ENCODE peak calls at places on chromosome 20, in ten cellular contexts. One of them, this sample, is unnamed.

GRCh38 chr20:14189794-14190402 is 147.5 kb downstream of the FLRT3 start:
- DNase-seq in ELR: peak
- DNase-seq in aorta: no peak
- DNase-seq in adrenal gland: no peak
- DNase-seq in mucosa of gallbladder: peak
- DNase-seq in dorsolateral prefrontal cortex: no peak
- DNase-seq in Peyer's patch: no peak
- DNase-seq in non-pigmented ciliary epithelial cell: no peak
- DNase-seq in GM23248: peak
- DNase-seq in T-helper 1 cell: no peak
- DNase-seq in this sample: no peak

GRCh38 chr20:50980071-50980681 is 21.6 kb downstream of the MOCS3 start:
- DNase-seq in Peyer's patch: no peak
- DNase-seq in mucosa of gallbladder: no peak
- DNase-seq in non-pigmented ciliary epithelial cell: peak
- DNase-seq in aorta: peak
- DNase-seq in ELR: peak
- DNase-seq in T-helper 1 cell: no peak
- DNase-seq in GM23248: peak
- DNase-seq in adrenal gland: peak
- DNase-seq in dorsolateral prefrontal cortex: no peak
- DNase-seq in this sample: peak

GRCh38 chr20:62451970-62452369 is 23.8 kb downstream of the GATA5 start:
- DNase-seq in GM23248: no peak
- DNase-seq in T-helper 1 cell: no peak
- DNase-seq in mucosa of gallbladder: no peak
- DNase-seq in adrenal gland: no peak
- DNase-seq in ELR: no peak
- DNase-seq in non-pigmented ciliary epithelial cell: no peak
- DNase-seq in aorta: no peak
- DNase-seq in Peyer's patch: no peak
- DNase-seq in dorsolateral prefrontal cortex: no peak
- DNase-seq in this sample: no peak

GRCh38 chr20:766906-767305 is 1.4 kb downstream of the SLC52A3 start:
- DNase-seq in T-helper 1 cell: no peak
- DNase-seq in aorta: no peak
- DNase-seq in Peyer's patch: no peak
- DNase-seq in non-pigmented ciliary epithelial cell: no peak
- DNase-seq in mucosa of gallbladder: no peak
- DNase-seq in adrenal gland: no peak
- DNase-seq in dorsolateral prefrontal cortex: no peak
- DNase-seq in ELR: no peak
- DNase-seq in GM23248: no peak
- DNase-seq in this sample: no peak

GRCh38 chr20:41470362-41471095 is 103.9 kb upstream of the EMILIN3 start:
- DNase-seq in GM23248: no peak
- DNase-seq in T-helper 1 cell: no peak
- DNase-seq in non-pigmented ciliary epithelial cell: no peak
- DNase-seq in mucosa of gallbladder: no peak
- DNase-seq in adrenal gland: no peak
- DNase-seq in ELR: no peak
- DNase-seq in aorta: no peak
- DNase-seq in Peyer's patch: no peak
- DNase-seq in dorsolateral prefrontal cortex: no peak
- DNase-seq in this sample: no peak

GRCh38 chr20:2602046-2602735 is 50.2 kb upstream of the NOP56 start:
- DNase-seq in aorta: no peak
- DNase-seq in ELR: no peak
- DNase-seq in non-pigmented ciliary epithelial cell: no peak
- DNase-seq in T-helper 1 cell: no peak
- DNase-seq in Peyer's patch: no peak
- DNase-seq in GM23248: no peak
- DNase-seq in mucosa of gallbladder: no peak
- DNase-seq in dorsolateral prefrontal cortex: no peak
- DNase-seq in adrenal gland: no peak
- DNase-seq in this sample: no peak

GRCh38 chr20:63253438-63254236 is 626 bp downstream of the NKAIN4 start:
- DNase-seq in GM23248: peak
- DNase-seq in mucosa of gallbladder: no peak
- DNase-seq in adrenal gland: no peak
- DNase-seq in T-helper 1 cell: no peak
- DNase-seq in ELR: no peak
- DNase-seq in aorta: no peak
- DNase-seq in Peyer's patch: no peak
- DNase-seq in non-pigmented ciliary epithelial cell: no peak
- DNase-seq in dorsolateral prefrontal cortex: no peak
- DNase-seq in this sample: no peak

GRCh38 chr20:1764136-1765033 is 106.8 kb upstream of the SIRPG start:
- DNase-seq in ELR: peak
- DNase-seq in adrenal gland: peak
- DNase-seq in dorsolateral prefrontal cortex: peak
- DNase-seq in GM23248: peak
- DNase-seq in mucosa of gallbladder: peak
- DNase-seq in non-pigmented ciliary epithelial cell: peak
- DNase-seq in Peyer's patch: peak
- DNase-seq in T-helper 1 cell: no peak
- DNase-seq in aorta: peak
- DNase-seq in this sample: peak

GRCh38 chr20:17625246-17626051 is 55.6 kb downstream of the DSTN start:
- DNase-seq in aorta: no peak
- DNase-seq in mucosa of gallbladder: no peak
- DNase-seq in adrenal gland: no peak
- DNase-seq in T-helper 1 cell: no peak
- DNase-seq in non-pigmented ciliary epithelial cell: no peak
- DNase-seq in dorsolateral prefrontal cortex: no peak
- DNase-seq in GM23248: no peak
- DNase-seq in Peyer's patch: peak
- DNase-seq in ELR: no peak
- DNase-seq in this sample: no peak

GRCh38 chr20:32563311-32564272 is 21.5 kb downstream of the NOL4L start:
- DNase-seq in ELR: no peak
- DNase-seq in dorsolateral prefrontal cortex: no peak
- DNase-seq in mucosa of gallbladder: no peak
- DNase-seq in T-helper 1 cell: no peak
- DNase-seq in aorta: no peak
- DNase-seq in GM23248: no peak
- DNase-seq in adrenal gland: no peak
- DNase-seq in non-pigmented ciliary epithelial cell: no peak
- DNase-seq in Peyer's patch: no peak
- DNase-seq in this sample: no peak

GRCh38 chr20:45016089-45016641 is 49.9 kb downstream of the STK4 start:
- DNase-seq in ELR: no peak
- DNase-seq in Peyer's patch: no peak
- DNase-seq in GM23248: peak
- DNase-seq in dorsolateral prefrontal cortex: no peak
- DNase-seq in aorta: no peak
- DNase-seq in mucosa of gallbladder: no peak
- DNase-seq in adrenal gland: no peak
- DNase-seq in non-pigmented ciliary epithelial cell: no peak
- DNase-seq in T-helper 1 cell: no peak
- DNase-seq in this sample: no peak

GRCh38 chr20:51227744-51228143 is 204.8 kb upstream of the KCNG1 start:
- DNase-seq in GM23248: no peak
- DNase-seq in dorsolateral prefrontal cortex: no peak
- DNase-seq in aorta: no peak
- DNase-seq in T-helper 1 cell: no peak
- DNase-seq in ELR: no peak
- DNase-seq in non-pigmented ciliary epithelial cell: no peak
- DNase-seq in mucosa of gallbladder: no peak
- DNase-seq in Peyer's patch: no peak
- DNase-seq in adrenal gland: no peak
- DNase-seq in this sample: no peak

GRCh38 chr20:3900187-3900604 is 11.0 kb downstream of the PANK2 start:
- DNase-seq in aorta: no peak
- DNase-seq in GM23248: peak
- DNase-seq in adrenal gland: no peak
- DNase-seq in Peyer's patch: no peak
- DNase-seq in mucosa of gallbladder: no peak
- DNase-seq in ELR: no peak
- DNase-seq in non-pigmented ciliary epithelial cell: no peak
- DNase-seq in dorsolateral prefrontal cortex: no peak
- DNase-seq in T-helper 1 cell: no peak
- DNase-seq in this sample: no peak

GRCh38 chr20:36644032-36644712 is 1.8 kb downstream of the SLA2 start:
- DNase-seq in ELR: no peak
- DNase-seq in adrenal gland: no peak
- DNase-seq in non-pigmented ciliary epithelial cell: no peak
- DNase-seq in aorta: no peak
- DNase-seq in mucosa of gallbladder: no peak
- DNase-seq in T-helper 1 cell: peak
- DNase-seq in GM23248: no peak
- DNase-seq in Peyer's patch: no peak
- DNase-seq in dorsolateral prefrontal cortex: no peak
- DNase-seq in this sample: no peak

GRCh38 chr20:62982124-62983075 is 24.4 kb downstream of the BHLHE23 start:
- DNase-seq in ELR: no peak
- DNase-seq in mucosa of gallbladder: no peak
- DNase-seq in aorta: no peak
- DNase-seq in GM23248: no peak
- DNase-seq in dorsolateral prefrontal cortex: no peak
- DNase-seq in Peyer's patch: no peak
- DNase-seq in T-helper 1 cell: no peak
- DNase-seq in non-pigmented ciliary epithelial cell: no peak
- DNase-seq in adrenal gland: no peak
- DNase-seq in this sample: no peak

GRCh38 chr20:10511166-10511506 is 76.0 kb downstream of the SLX4IP start:
- DNase-seq in ELR: no peak
- DNase-seq in T-helper 1 cell: no peak
- DNase-seq in mucosa of gallbladder: no peak
- DNase-seq in GM23248: no peak
- DNase-seq in non-pigmented ciliary epithelial cell: no peak
- DNase-seq in Peyer's patch: no peak
- DNase-seq in dorsolateral prefrontal cortex: no peak
- DNase-seq in aorta: no peak
- DNase-seq in adrenal gland: no peak
- DNase-seq in this sample: no peak

GRCh38 chr20:47552996-47553395 is 51.3 kb downstream of the NCOA3 start:
- DNase-seq in non-pigmented ciliary epithelial cell: no peak
- DNase-seq in Peyer's patch: no peak
- DNase-seq in mucosa of gallbladder: no peak
- DNase-seq in aorta: no peak
- DNase-seq in adrenal gland: no peak
- DNase-seq in T-helper 1 cell: no peak
- DNase-seq in dorsolateral prefrontal cortex: no peak
- DNase-seq in GM23248: no peak
- DNase-seq in ELR: no peak
- DNase-seq in this sample: no peak

GRCh38 chr20:51536116-51537069 is 6.1 kb downstream of the NFATC2 start:
- DNase-seq in T-helper 1 cell: no peak
- DNase-seq in Peyer's patch: no peak
- DNase-seq in GM23248: no peak
- DNase-seq in adrenal gland: no peak
- DNase-seq in dorsolateral prefrontal cortex: no peak
- DNase-seq in mucosa of gallbladder: no peak
- DNase-seq in non-pigmented ciliary epithelial cell: no peak
- DNase-seq in aorta: no peak
- DNase-seq in ELR: no peak
- DNase-seq in this sample: no peak

GRCh38 chr20:42308980-42309524 is 690.9 kb upstream of the CHD6 start:
- DNase-seq in ELR: no peak
- DNase-seq in GM23248: no peak
- DNase-seq in mucosa of gallbladder: no peak
- DNase-seq in dorsolateral prefrontal cortex: no peak
- DNase-seq in Peyer's patch: no peak
- DNase-seq in aorta: no peak
- DNase-seq in adrenal gland: no peak
- DNase-seq in non-pigmented ciliary epithelial cell: no peak
- DNase-seq in T-helper 1 cell: no peak
- DNase-seq in this sample: no peak

This sample was measured in skeletal muscle cell.